ENCODE peak calls at places on chromosomes 7 and 10, in ten cellular contexts. P is neural progenitor cell, M is fibroblast of lung, R is MM.1S, W is GM23338, C is PC-9, V is HCT116, O is OCI-LY7, J is mammary epithelial cell, T is K562. N is an unnamed sample. For H4K20me1, the result is how much of the 10 kb centered on the place peaks cover.

GRCh38 chr10:93947055-93947454 is 46.7 kb upstream of the PLCE1 start:
- DNase-seq in P (peak), M (peak), R (no peak), W (peak), C (no peak), V (no peak), O (no peak), J (no peak), T (no peak), N (peak)

GRCh38 chr7:24830440-24831050 is 73.3 kb upstream of the GSDME start:
- DNase-seq in P (no peak), M (no peak), R (no peak), W (no peak), C (no peak), V (no peak), O (no peak), J (no peak), T (no peak), N (no peak)

GRCh38 chr7:492714-493065 is 27.0 kb downstream of the PDGFA start:
- DNase-seq in P (no peak), M (no peak), R (no peak), W (no peak), C (no peak), V (no peak), O (no peak), J (no peak), T (no peak), N (no peak)

GRCh38 chr10:122051609-122052385 is 62.8 kb downstream of the TACC2 start:
- DNase-seq in P (peak), M (peak), R (no peak), W (peak), C (peak), V (peak), O (no peak), J (peak), T (peak), N (peak)

GRCh38 chr7:43954524-43955228 is 28.4 kb downstream of the UBE2D4 start:
- DNase-seq in P (peak), M (peak), R (peak), W (peak), C (peak), V (peak), O (peak), J (peak), T (peak), N (peak)

GRCh38 chr7:39949980-39950472 is at the start of gene CDK13:
- DNase-seq in P (peak), M (peak), R (peak), W (peak), C (peak), V (peak), O (peak), J (peak), T (peak), N (peak)

GRCh38 chr7:78563186-78563585 is 764.6 kb downstream of the PHTF2 start:
- DNase-seq in P (no peak), M (no peak), R (no peak), W (peak), C (no peak), V (no peak), O (no peak), J (no peak), T (no peak), N (no peak)

GRCh38 chr7:26584964-26585650 is 279.3 kb downstream of the SKAP2 start:
- DNase-seq in P (no peak), M (no peak), R (no peak), W (no peak), C (no peak), V (no peak), O (no peak), J (peak), T (peak), N (no peak)

GRCh38 chr7:46291601-46292150 is 370.6 kb upstream of the IGFBP3 start:
- DNase-seq in P (no peak), M (peak), R (no peak), W (no peak), C (peak), V (no peak), O (no peak), J (peak), T (no peak), N (peak)

GRCh38 chr10:102300289-102300843 is 55.0 kb downstream of the GBF1 start:
- DNase-seq in P (no peak), M (peak), R (peak), W (no peak), C (no peak), V (no peak), O (no peak), J (no peak), T (no peak), N (peak)

GRCh38 chr7:133299620-133300019 is 46.7 kb downstream of the EXOC4 start:
- DNase-seq in P (no peak), M (no peak), R (no peak), W (no peak), C (no peak), V (no peak), O (no peak), J (no peak), T (no peak), N (no peak)

GRCh38 chr7:115005942-115006341 is 84.0 kb downstream of the MDFIC start:
- DNase-seq in P (peak), M (no peak), R (no peak), W (peak), C (no peak), V (no peak), O (no peak), J (no peak), T (no peak), N (no peak)

GRCh38 chr10:77666821-77667220 is 29.2 kb upstream of the KCNMA1 start:
- DNase-seq in P (no peak), M (no peak), R (no peak), W (no peak), C (no peak), V (no peak), O (no peak), J (peak), T (no peak), N (peak)

GRCh38 chr7:31340603-31341002 is at the start of gene NEUROD6:
- DNase-seq in P (no peak), M (no peak), R (no peak), W (no peak), C (no peak), V (no peak), O (no peak), J (no peak), T (no peak), N (no peak)

GRCh38 chr7:4072161-4072925 is 609.8 kb upstream of the FOXK1 start:
- DNase-seq in P (no peak), M (no peak), R (no peak), W (no peak), C (no peak), V (no peak), O (no peak), J (no peak), T (no peak), N (no peak)

GRCh38 chr10:119246862-119247549 is 39.6 kb downstream of the GRK5 start:
- DNase-seq in P (no peak), M (peak), R (no peak), W (no peak), C (no peak), V (no peak), O (no peak), J (no peak), T (no peak), N (peak)

GRCh38 chr7:29107056-29107455 is 39.3 kb downstream of the CPVL start:
- DNase-seq in P (no peak), M (no peak), R (no peak), W (no peak), C (no peak), V (no peak), O (no peak), J (no peak), T (no peak), N (no peak)

GRCh38 chr7:2082357-2083038 is 150.2 kb downstream of the MAD1L1 start:
- DNase-seq in P (no peak), M (peak), R (no peak), W (no peak), C (no peak), V (no peak), O (no peak), J (no peak), T (no peak), N (peak)

GRCh38 chr10:78038105-78038504 is 4.4 kb downstream of the RPS24 start:
- DNase-seq in P (no peak), M (no peak), R (no peak), W (no peak), C (no peak), V (no peak), O (no peak), J (peak), T (no peak), N (peak)

GRCh38 chr10:52442576-52442975 is 128.5 kb downstream of the DKK1 start:
- DNase-seq in P (no peak), M (peak), R (no peak), W (no peak), C (no peak), V (no peak), O (no peak), J (peak), T (no peak), N (peak)

GRCh38 chr10:12685261-12685861 is 316.2 kb downstream of the CCDC3 start:
- DNase-seq in P (no peak), M (no peak), R (no peak), W (no peak), C (no peak), V (no peak), O (no peak), J (no peak), T (no peak), N (no peak)

GRCh38 chr10:89502556-89502955 is 32.8 kb downstream of the SLC16A12 start:
- DNase-seq in P (no peak), M (peak), R (no peak), W (no peak), C (no peak), V (no peak), O (no peak), J (peak), T (no peak), N (peak)

GRCh38 chr10:21020545-21020944 is 123.4 kb upstream of the NEBL start:
- DNase-seq in P (peak), M (no peak), R (peak), W (peak), C (no peak), V (peak), O (peak), J (peak), T (peak), N (peak)

GRCh38 chr7:17939111-17939669 is 1.1 kb downstream of the SNX13 start:
- DNase-seq in P (no peak), M (peak), R (peak), W (no peak), C (peak), V (no peak), O (peak), J (peak), T (peak), N (peak)

GRCh38 chr10:82628373-82628772 is 753.4 kb downstream of the NRG3 start:
- DNase-seq in P (peak), M (no peak), R (no peak), W (no peak), C (no peak), V (no peak), O (no peak), J (no peak), T (no peak), N (no peak)

GRCh38 chr7:45920543-45921380 is at the start of gene IGFBP3:
- DNase-seq in P (peak), M (peak), R (peak), W (peak), C (peak), V (no peak), O (no peak), J (peak), T (no peak), N (peak)

GRCh38 chr7:91630581-91631370 is 249.7 kb downstream of the MTERF1 start:
- DNase-seq in P (no peak), M (no peak), R (no peak), W (no peak), C (no peak), V (no peak), O (no peak), J (no peak), T (no peak), N (peak)

GRCh38 chr7:40782836-40783235 is 648.0 kb downstream of the SUGCT start:
- DNase-seq in P (no peak), M (no peak), R (no peak), W (no peak), C (no peak), V (no peak), O (no peak), J (no peak), T (no peak), N (peak)

GRCh38 chr10:109964318-109964717 is 41.0 kb upstream of the XPNPEP1 start:
- DNase-seq in P (no peak), M (no peak), R (no peak), W (no peak), C (no peak), V (no peak), O (no peak), J (no peak), T (no peak), N (no peak)

GRCh38 chr7:71409550-71410157 is 277.7 kb downstream of the GALNT17 start:
- DNase-seq in P (no peak), M (no peak), R (no peak), W (no peak), C (no peak), V (no peak), O (no peak), J (no peak), T (no peak), N (no peak)

GRCh38 chr7:134639683-134640279 is 6.9 kb upstream of the BPGM start:
- DNase-seq in P (no peak), M (no peak), R (no peak), W (no peak), C (no peak), V (no peak), O (no peak), J (no peak), T (peak), N (no peak)

GRCh38 chr7:124680304-124680703 is 85.3 kb downstream of the GPR37 start:
- DNase-seq in P (no peak), M (no peak), R (no peak), W (no peak), C (no peak), V (no peak), O (no peak), J (no peak), T (no peak), N (no peak)

GRCh38 chr7:140678081-140678815 is 5.5 kb downstream of the ADCK2 start:
- DNase-seq in P (no peak), M (no peak), R (no peak), W (no peak), C (peak), V (no peak), O (no peak), J (no peak), T (no peak), N (no peak)

GRCh38 chr10:109966961-109967738 is 40.6 kb upstream of the ADD3 start:
- DNase-seq in P (no peak), M (peak), R (no peak), W (peak), C (peak), V (no peak), O (no peak), J (no peak), T (no peak), N (peak)

GRCh38 chr7:104983620-104984539 is 30.1 kb upstream of the KMT2E start:
- DNase-seq in P (peak), M (peak), R (peak), W (peak), C (peak), V (peak), O (peak), J (peak), T (peak), N (peak)

GRCh38 chr10:110500515-110500905 is 2.8 kb downstream of the DUSP5 start:
- DNase-seq in P (no peak), M (peak), R (peak), W (no peak), C (peak), V (no peak), O (no peak), J (peak), T (peak), N (peak)

GRCh38 chr10:113028393-113029054 is 78.5 kb downstream of the TCF7L2 start:
- DNase-seq in P (no peak), M (no peak), R (no peak), W (no peak), C (no peak), V (no peak), O (no peak), J (no peak), T (no peak), N (peak)

GRCh38 chr10:67171970-67172369 is 246.1 kb downstream of the LRRTM3 start:
- DNase-seq in P (peak), M (no peak), R (no peak), W (no peak), C (no peak), V (no peak), O (no peak), J (no peak), T (no peak), N (no peak)

GRCh38 chr7:120588411-120588810 is 269.5 kb downstream of the TSPAN12 start:
- DNase-seq in P (peak), M (peak), R (no peak), W (no peak), C (no peak), V (no peak), O (no peak), J (no peak), T (no peak), N (no peak)

GRCh38 chr7:74267756-74268565 is 13.8 kb upstream of the RFC2 start:
- DNase-seq in P (no peak), M (no peak), R (no peak), W (no peak), C (no peak), V (no peak), O (no peak), J (no peak), T (no peak), N (no peak)

GRCh38 chr7:74263399-74264120 is 9.4 kb upstream of the RFC2 start:
- DNase-seq in P (no peak), M (no peak), R (no peak), W (no peak), C (no peak), V (no peak), O (no peak), J (no peak), T (no peak), N (no peak)

GRCh38 chr7:74266191-74266963 is 12.2 kb upstream of the RFC2 start:
- DNase-seq in P (no peak), M (no peak), R (no peak), W (no peak), C (no peak), V (no peak), O (peak), J (no peak), T (no peak), N (no peak)

DNA sequence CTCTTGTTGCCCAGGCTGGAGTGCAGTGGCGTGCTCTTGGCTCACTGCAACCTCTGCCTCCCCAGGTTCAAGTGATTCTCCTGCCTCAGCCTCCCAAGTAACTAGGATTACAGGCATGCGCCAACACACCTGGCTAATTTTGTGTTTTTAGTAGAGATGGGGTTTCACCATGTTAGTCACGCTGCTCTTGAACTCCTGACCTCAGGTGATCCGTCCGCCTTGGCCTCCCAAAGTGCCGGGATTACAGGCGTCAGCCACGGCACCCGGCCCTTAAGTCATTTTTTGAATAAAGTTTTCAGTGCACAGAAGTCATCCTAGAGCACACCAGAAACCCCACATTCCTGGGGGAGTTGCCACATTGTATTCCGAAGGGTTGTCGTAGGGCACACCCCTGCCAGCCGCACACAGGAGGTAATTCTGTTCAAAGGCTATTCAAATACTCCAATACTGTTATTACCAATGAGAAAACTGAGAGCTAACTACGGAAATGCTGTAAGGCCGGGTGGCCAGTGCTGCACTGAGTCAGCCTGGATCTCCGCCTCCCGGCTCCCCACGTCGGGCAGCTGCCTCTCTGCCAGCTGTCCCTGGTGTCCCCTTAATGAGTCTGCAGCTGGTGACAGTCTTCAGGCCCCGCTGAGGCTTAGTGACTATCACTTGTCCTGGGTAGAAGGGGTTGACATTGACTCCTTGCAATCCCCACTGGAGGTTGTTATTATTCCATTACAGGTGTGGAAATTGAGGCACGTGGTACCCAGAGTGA is 8.6 kb upstream of the RFC2 start:
- DNase-seq in P (no peak), M (no peak), R (no peak), W (no peak), C (peak), V (no peak), O (no peak), J (no peak), T (no peak), N (no peak)
- H3K4me3 ChIP-seq in P (no peak), M (no peak), R (no peak), W (no peak), C (peak), V (no peak), O (no peak), J (no peak), T (no peak), N (no peak)

DNA sequence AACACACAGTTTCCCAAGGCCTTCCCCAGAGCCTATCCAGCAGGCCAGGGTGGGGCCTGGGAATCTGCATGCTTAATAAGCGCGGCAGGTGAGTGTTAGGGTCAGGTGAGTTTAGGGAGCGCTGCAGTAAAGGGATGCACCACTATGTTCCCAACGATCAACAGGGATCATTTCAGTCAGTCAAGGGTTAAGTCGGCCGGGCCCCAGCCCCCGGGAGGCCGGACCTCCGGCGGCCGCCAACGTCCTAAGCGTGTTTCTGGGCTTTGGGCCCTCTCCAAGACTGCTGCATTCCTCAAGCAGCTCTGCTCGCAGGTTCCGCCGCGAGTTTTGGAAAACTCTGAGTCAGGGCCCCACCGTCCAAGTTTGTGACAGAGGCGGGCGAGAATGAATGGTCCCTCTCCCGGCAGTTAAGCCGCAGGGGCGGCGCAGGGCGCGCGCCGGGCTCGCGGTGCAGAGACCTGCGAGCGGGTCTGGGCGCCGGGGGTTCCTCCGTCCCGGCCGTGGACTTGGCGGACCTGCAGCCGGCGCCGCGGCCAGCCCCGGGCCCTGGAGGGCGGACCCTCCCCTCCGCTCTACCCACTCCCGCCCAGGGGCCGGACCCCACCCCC is 81.6 kb downstream of the ARHGAP22 start:
- DNase-seq in P (peak), M (peak), R (no peak), W (peak), C (no peak), V (peak), O (no peak), J (no peak), T (peak), N (peak)
- H4K20me1 ChIP-seq in P (under half), M (under half), R (under half), W (under half), C (under half), V (under half), O (under half), J (under half), T (under half), N (under half)

GRCh38 chr7:149779502-149779805 is 6.1 kb upstream of the ZNF467 start:
- DNase-seq in P (no peak), M (no peak), R (no peak), W (no peak), C (no peak), V (no peak), O (no peak), J (no peak), T (no peak), N (no peak)
- H3K4me3 ChIP-seq in P (no peak), M (no peak), R (no peak), W (no peak), C (no peak), V (no peak), O (no peak), J (no peak), T (no peak), N (no peak)

DNA sequence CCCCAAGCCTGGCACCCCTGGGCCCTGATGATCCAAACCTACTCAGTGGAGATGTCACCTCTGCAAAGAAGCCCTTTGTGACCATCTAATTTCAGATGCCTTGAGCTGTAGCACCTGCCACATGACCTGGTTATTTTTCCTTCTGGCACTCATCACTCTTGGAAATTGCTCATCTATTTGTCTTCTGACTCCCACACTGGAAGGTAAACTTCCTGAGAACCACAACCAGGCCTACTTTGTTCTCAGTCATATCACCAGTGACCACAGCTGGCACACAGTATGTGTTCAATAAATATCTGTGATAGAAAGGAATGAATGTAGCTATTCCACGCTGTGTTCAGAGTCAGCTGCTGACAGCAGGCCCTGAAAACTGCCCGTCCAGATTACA is 97.1 kb downstream of the SH3PXD2A start:
- DNase-seq in P (no peak), M (no peak), R (no peak), W (no peak), C (peak), V (no peak), O (no peak), J (peak), T (no peak), N (peak)
- H4K20me1 ChIP-seq in P (under half), M (under half), R (under half), W (under half), C (under half), V (under half), O (under half), J (under half), T (under half), N (under half)

GRCh38 chr7:100478966-100479660 is at the start of gene TSC22D4:
- DNase-seq in P (peak), M (peak), R (peak), W (peak), C (peak), V (peak), O (peak), J (peak), T (peak), N (peak)
- H3K4me3 ChIP-seq in P (peak), M (peak), R (peak), W (peak), C (peak), V (peak), O (peak), J (peak), T (peak), N (peak)

N was measured in GM23248.